ENCODE peak calls at places on chromosomes 11 and 22, in four cellular contexts. E is K562, N is HCT116, Q is HepG2. J is an unnamed sample.

GRCh38 chr11:9851366-9851765 is 187.5 kb downstream of the SWAP70 start:
- DNase-seq in E (no peak), N (no peak), Q (no peak), J (no peak)

GRCh38 chr11:76673164-76674142 is 2.9 kb upstream of the LRRC32 start:
- DNase-seq in E (no peak), N (no peak), Q (no peak), J (no peak)

GRCh38 chr11:47061429-47062178 is 115.1 kb downstream of the ARFGAP2 start:
- DNase-seq in E (no peak), N (no peak), Q (no peak), J (no peak)

GRCh38 chr11:12287009-12287373 is 90.4 kb upstream of the PARVA start:
- DNase-seq in E (no peak), N (peak), Q (peak), J (peak)

GRCh38 chr11:73988227-73988626 is 5.6 kb upstream of the UCP2 start:
- DNase-seq in E (no peak), N (no peak), Q (peak), J (no peak)

GRCh38 chr22:28006271-28006670 is 87.2 kb upstream of the PITPNB start:
- DNase-seq in E (no peak), N (no peak), Q (no peak), J (no peak)

GRCh38 chr22:46974077-46974476 is 211.6 kb downstream of the TBC1D22A start:
- DNase-seq in E (no peak), N (no peak), Q (no peak), J (no peak)

GRCh38 chr11:79296113-79296512 is 144.7 kb downstream of the TENM4 start:
- DNase-seq in E (no peak), N (no peak), Q (no peak), J (no peak)

GRCh38 chr11:128379587-128380279 is 207.6 kb downstream of the ETS1 start:
- DNase-seq in E (no peak), N (no peak), Q (no peak), J (no peak)

GRCh38 chr22:45512363-45512762 is 9.7 kb downstream of the FBLN1 start:
- DNase-seq in E (no peak), N (no peak), Q (no peak), J (no peak)

GRCh38 chr22:33028191-33028700 is 29.9 kb downstream of the SYN3 start:
- DNase-seq in E (no peak), N (no peak), Q (no peak), J (no peak)

GRCh38 chr11:11297578-11297977 is 55.5 kb downstream of the CSNK2A3 start:
- DNase-seq in E (no peak), N (no peak), Q (no peak), J (no peak)

GRCh38 chr22:20602589-20603164 is 95.3 kb downstream of the MED15 start:
- DNase-seq in E (no peak), N (no peak), Q (no peak), J (no peak)

GRCh38 chr11:121249039-121249663 is 43.4 kb upstream of the SC5D start:
- DNase-seq in E (peak), N (peak), Q (peak), J (peak)

GRCh38 chr22:49771266-49772065 is 56.2 kb downstream of the BRD1 start:
- DNase-seq in E (no peak), N (no peak), Q (no peak), J (no peak)

GRCh38 chr11:112321521-112322172 is 61.0 kb upstream of the PLET1 start:
- DNase-seq in E (no peak), N (peak), Q (peak), J (no peak)

GRCh38 chr11:94740083-94740974 is 27.8 kb upstream of the AMOTL1 start:
- DNase-seq in E (no peak), N (no peak), Q (no peak), J (no peak)

GRCh38 chr11:97909544-97910394 is 1111.0 kb upstream of the CNTN5 start:
- DNase-seq in E (no peak), N (no peak), Q (no peak), J (no peak)

GRCh38 chr22:50178471-50178864 is 7.2 kb upstream of the TRABD start:
- DNase-seq in E (no peak), N (no peak), Q (no peak), J (no peak)

GRCh38 chr11:47071871-47072270 is 104.8 kb downstream of the ARFGAP2 start:
- DNase-seq in E (no peak), N (no peak), Q (no peak), J (no peak)

GRCh38 chr11:35982061-35982460 is 38.2 kb downstream of the LDLRAD3 start:
- DNase-seq in E (no peak), N (no peak), Q (no peak), J (no peak)

GRCh38 chr11:72191961-72192381 is at the start of gene FOLR1:
- DNase-seq in E (peak), N (peak), Q (no peak), J (no peak)

DNA sequence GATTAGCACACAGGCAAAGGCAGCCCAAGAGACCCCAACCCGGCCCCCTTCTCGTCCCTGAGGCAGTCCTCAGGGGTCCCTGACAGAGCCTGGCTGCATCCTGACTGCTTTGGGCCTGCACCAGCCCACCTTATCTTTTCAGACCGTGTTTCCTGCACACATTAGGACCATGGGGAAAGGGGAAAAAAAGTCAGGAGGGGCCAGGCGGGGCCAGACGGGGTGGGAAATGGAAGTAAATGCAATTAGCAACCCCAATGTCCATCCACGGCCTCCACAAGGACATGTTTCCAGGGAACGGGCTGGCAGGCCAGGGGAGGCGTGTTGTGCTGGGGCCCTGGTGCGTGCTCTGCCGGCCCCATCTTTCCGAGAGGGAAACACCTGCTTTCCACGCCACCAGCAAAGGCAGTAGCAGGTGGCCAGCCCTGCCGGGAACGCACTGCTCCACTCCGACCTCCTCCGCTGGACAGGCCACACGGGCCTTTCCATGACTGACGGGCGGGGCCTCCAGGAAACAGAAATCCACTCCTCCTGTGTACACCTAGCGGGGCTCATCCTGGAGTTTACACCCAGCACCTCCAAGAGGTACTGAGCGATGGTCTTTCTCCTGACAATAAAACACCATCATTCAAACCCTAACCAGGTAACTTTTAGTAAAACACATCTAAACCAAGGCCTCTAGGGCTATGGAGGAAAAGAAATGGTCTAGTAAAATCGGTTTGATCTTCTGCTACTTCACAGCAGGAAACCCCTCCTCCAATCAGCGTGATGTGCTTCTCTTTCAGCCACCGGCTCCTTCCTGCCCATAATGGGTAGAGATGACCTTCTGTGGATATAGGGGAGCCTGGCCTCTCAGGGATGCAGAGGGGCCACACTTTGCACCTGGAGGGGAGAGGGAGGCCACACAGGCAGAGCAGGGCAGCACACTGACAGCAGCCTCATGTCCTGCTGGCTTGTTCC is 7.2 kb downstream of the EHD1 start:
- DNase-seq in E (peak), N (no peak), Q (no peak), J (no peak)
- TF ChIP-seq TCF7L2 in E (no peak), N (no peak), Q (no peak), J (no peak)

GRCh38 chr11:116932182-116932581 is 94.8 kb upstream of the APOA1 start:
- DNase-seq in E (no peak), N (no peak), Q (no peak), J (no peak)
- TF ChIP-seq TCF7L2 in E (no peak), N (no peak), Q (no peak), J (no peak)

GRCh38 chr11:116267146-116267545 is 505.6 kb downstream of the BUD13 start:
- DNase-seq in E (no peak), N (no peak), Q (no peak), J (no peak)
- TF ChIP-seq TCF7L2 in E (no peak), N (no peak), Q (no peak), J (no peak)

GRCh38 chr11:80593981-80594380 is 1153.2 kb upstream of the TENM4 start:
- DNase-seq in E (no peak), N (no peak), Q (peak), J (peak)
- TF ChIP-seq TCF7L2 in E (no peak), N (no peak), Q (no peak), J (no peak)